ENCODE peak calls at places on chromosomes 2 and 18, in six cellular contexts. F is GM12878, X is HepG2, J is HCT116, V is SK-N-SH, G is K562. H is an unnamed sample.

GRCh38 chr18:48868468-48869466 is 82.0 kb downstream of the SMAD7 start:
- DNase-seq in J (no peak), F (peak), V (no peak), G (no peak), X (peak), H (no peak)

GRCh38 chr2:185700883-185701282 is 37.7 kb upstream of the FSIP2 start:
- DNase-seq in F (no peak), V (no peak), G (no peak), J (no peak), X (no peak), H (no peak)

GRCh38 chr2:141767051-141767450 is 363.8 kb downstream of the LRP1B start:
- DNase-seq in V (no peak), F (no peak), J (no peak), G (no peak), X (no peak), H (no peak)

GRCh38 chr18:54165450-54165849 is 59.0 kb downstream of the MBD2 start:
- DNase-seq in X (no peak), V (no peak), J (no peak), G (no peak), F (no peak), H (no peak)

GRCh38 chr2:78592547-78592946 is 433.0 kb upstream of the REG3G start:
- DNase-seq in J (no peak), X (no peak), F (no peak), G (no peak), V (no peak), H (no peak)

GRCh38 chr2:118763797-118764196 is 83.7 kb downstream of the EN1 start:
- DNase-seq in G (no peak), X (peak), J (no peak), V (peak), F (no peak), H (no peak)

GRCh38 chr2:177239934-177240600 is 24.5 kb downstream of the NFE2L2 start:
- DNase-seq in F (peak), J (no peak), X (no peak), V (no peak), G (no peak), H (peak)

GRCh38 chr2:70190086-70190412 is 770 bp downstream of the C2orf42 start:
- DNase-seq in J (no peak), V (peak), G (peak), F (no peak), X (no peak), H (no peak)

GRCh38 chr2:120108749-120109148 is 95.9 kb downstream of the EPB41L5 start:
- DNase-seq in G (no peak), V (no peak), X (no peak), F (no peak), J (no peak), H (no peak)

GRCh38 chr18:3060667-3061580 is 48.0 kb upstream of the LPIN2 start:
- DNase-seq in X (peak), J (no peak), F (no peak), V (no peak), G (no peak), H (no peak)

GRCh38 chr2:237474931-237475703 is 11.9 kb upstream of the MLPH start:
- DNase-seq in V (peak), X (peak), F (no peak), J (peak), G (peak), H (no peak)

GRCh38 chr2:151033454-151034248 is 228.0 kb downstream of the RBM43 start:
- DNase-seq in V (no peak), J (no peak), G (no peak), F (no peak), X (no peak), H (no peak)

GRCh38 chr2:234191819-234192407 is 141.4 kb downstream of the SPP2 start:
- DNase-seq in X (no peak), J (peak), V (no peak), G (no peak), F (no peak), H (no peak)

GRCh38 chr18:37471619-37472018 is 94.0 kb downstream of the CELF4 start:
- DNase-seq in F (no peak), X (no peak), V (peak), J (no peak), G (no peak), H (no peak)

GRCh38 chr18:1014951-1015627 is 110.4 kb downstream of the ADCYAP1 start:
- DNase-seq in V (no peak), G (no peak), X (no peak), F (no peak), J (no peak), H (no peak)

GRCh38 chr2:11647834-11648600 is 22.0 kb downstream of the NTSR2 start:
- DNase-seq in J (no peak), F (no peak), V (no peak), G (no peak), X (no peak), H (no peak)

GRCh38 chr2:2574401-2575184 is 243.5 kb upstream of the MYT1L start:
- DNase-seq in X (no peak), F (no peak), V (no peak), G (no peak), J (no peak), H (no peak)

GRCh38 chr2:117551858-117552257 is 262.6 kb upstream of the DDX18 start:
- DNase-seq in G (no peak), F (no peak), J (no peak), X (no peak), V (no peak), H (no peak)

GRCh38 chr2:126657146-126657635 is 1.2 kb downstream of the GYPC start:
- DNase-seq in X (no peak), J (no peak), G (peak), F (no peak), V (no peak), H (no peak)

GRCh38 chr2:133839677-133840076 is 271.4 kb upstream of the NCKAP5 start:
- DNase-seq in F (no peak), G (no peak), J (no peak), X (no peak), V (no peak), H (no peak)

GRCh38 chr2:121360566-121361300 is 75.7 kb upstream of the TFCP2L1 start:
- DNase-seq in G (no peak), V (no peak), X (no peak), F (no peak), J (no peak), H (peak)

GRCh38 chr2:65724752-65725151 is 292.4 kb upstream of the SPRED2 start:
- DNase-seq in X (no peak), G (no peak), J (no peak), V (no peak), F (no peak), H (no peak)

GRCh38 chr2:120647487-120647886 is 88.2 kb upstream of the GLI2 start:
- DNase-seq in G (no peak), F (no peak), J (peak), V (no peak), X (no peak), H (no peak)

GRCh38 chr2:17821535-17822451 is 5.5 kb downstream of the MSGN1 start:
- DNase-seq in V (no peak), J (no peak), G (no peak), X (no peak), F (no peak), H (no peak)

GRCh38 chr2:676647-677055 is 555 bp downstream of the TMEM18 start:
- DNase-seq in X (peak), G (peak), J (peak), F (peak), V (peak), H (peak)

GRCh38 chr2:28444951-28445350 is 50.9 kb upstream of the PLB1 start:
- DNase-seq in G (no peak), F (no peak), X (no peak), J (no peak), V (no peak), H (no peak)

GRCh38 chr2:14828223-14828622 is 195.7 kb downstream of the LRATD1 start:
- DNase-seq in X (no peak), V (no peak), F (no peak), G (no peak), J (no peak), H (no peak)

GRCh38 chr2:9473308-9473984 is 905 bp upstream of the IAH1 start:
- DNase-seq in X (peak), V (peak), J (no peak), F (no peak), G (no peak), H (no peak)

GRCh38 chr2:138445227-138445626 is 56.3 kb upstream of the SPOPL start:
- DNase-seq in F (no peak), G (no peak), V (peak), X (no peak), J (no peak), H (no peak)

GRCh38 chr18:46148810-46149209 is 44.6 kb downstream of the HAUS1 start:
- DNase-seq in V (peak), G (peak), F (no peak), J (no peak), X (peak), H (peak)

GRCh38 chr2:160940699-160941098 is 219.5 kb upstream of the TANK start:
- DNase-seq in F (peak), V (no peak), J (no peak), X (no peak), G (no peak), H (no peak)

GRCh38 chr2:223113161-223113560 is 61.2 kb downstream of the KCNE4 start:
- DNase-seq in X (no peak), J (no peak), F (no peak), V (no peak), G (no peak), H (no peak)

GRCh38 chr18:40159141-40160017 is 1795.7 kb upstream of the PIK3C3 start:
- DNase-seq in X (peak), J (peak), F (peak), V (peak), G (peak), H (no peak)

GRCh38 chr18:7105943-7106342 is 11.7 kb downstream of the LAMA1 start:
- DNase-seq in G (no peak), F (no peak), X (no peak), J (no peak), V (no peak), H (no peak)

GRCh38 chr18:45617284-45617683 is 2.0 kb downstream of the SLC14A2 start:
- DNase-seq in F (no peak), X (no peak), J (peak), G (no peak), V (peak), H (no peak)

GRCh38 chr2:30769891-30770462 is 37.3 kb downstream of the CAPN13 start:
- DNase-seq in J (no peak), V (no peak), F (no peak), X (no peak), G (no peak), H (no peak)

GRCh38 chr2:43133708-43134570 is 92.5 kb downstream of the ZFP36L2 start:
- DNase-seq in G (no peak), J (no peak), V (peak), F (no peak), X (no peak), H (no peak)

GRCh38 chr18:73897517-73897916 is 250.1 kb downstream of the FBXO15 start:
- DNase-seq in X (no peak), F (no peak), V (no peak), G (no peak), J (no peak), H (no peak)

GRCh38 chr18:23534276-23534675 is 31.0 kb downstream of the RMC1 start:
- DNase-seq in F (no peak), X (no peak), V (no peak), J (no peak), G (no peak), H (no peak)

DNA sequence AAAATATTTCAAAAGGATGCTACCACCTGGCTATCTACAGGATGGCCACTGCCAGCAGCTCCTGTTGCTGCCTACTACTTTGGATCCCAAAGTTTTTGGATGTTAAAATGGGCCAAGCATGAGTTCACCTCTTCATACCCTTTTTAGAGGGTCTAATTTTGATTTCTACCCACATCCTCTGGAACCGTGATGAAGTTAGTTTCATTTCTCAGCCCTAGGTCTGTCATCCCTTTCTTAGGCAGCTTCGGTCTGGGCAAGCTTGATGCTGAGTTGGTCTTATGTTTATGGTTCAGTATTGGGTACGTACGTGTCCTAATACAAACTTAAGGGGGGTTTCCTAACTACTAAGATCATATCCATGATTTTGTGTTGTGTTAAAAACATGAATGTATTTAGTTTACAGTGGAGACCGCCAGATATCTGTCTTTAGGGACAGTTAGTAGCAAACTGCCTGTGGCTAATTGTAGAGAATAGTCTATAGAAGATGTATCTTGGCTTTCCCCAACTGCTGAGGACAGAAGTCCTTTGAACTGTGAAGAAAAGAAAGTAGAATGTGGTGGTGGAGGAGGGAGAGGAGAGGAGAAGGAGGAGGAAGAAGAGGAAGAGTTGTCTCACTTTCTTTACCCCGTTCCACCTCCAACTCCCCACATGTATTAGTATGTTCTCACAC is 184.9 kb downstream of the UBE2E3 start:
- DNase-seq in V (no peak), F (no peak), G (no peak), J (no peak), X (no peak), H (no peak)
- TF ChIP-seq SIN3A in V (no peak), F (no peak), G (no peak), J (no peak), X (no peak), H (no peak)

GRCh38 chr2:129883121-129883520 is 96.3 kb upstream of the RAB6C start:
- DNase-seq in J (no peak), G (no peak), F (no peak), V (no peak), X (no peak), H (no peak)

GRCh38 chr2:129885735-129886134 is 93.7 kb upstream of the RAB6C start:
- DNase-seq in V (peak), G (peak), X (no peak), F (no peak), J (no peak), H (no peak)

GRCh38 chr2:129881786-129882396 is 97.6 kb upstream of the RAB6C start:
- DNase-seq in G (no peak), X (no peak), J (no peak), F (no peak), V (no peak), H (no peak)

GRCh38 chr2:129882476-129882875 is 97.0 kb upstream of the RAB6C start:
- DNase-seq in F (no peak), J (no peak), V (no peak), G (no peak), X (no peak), H (no peak)

DNA sequence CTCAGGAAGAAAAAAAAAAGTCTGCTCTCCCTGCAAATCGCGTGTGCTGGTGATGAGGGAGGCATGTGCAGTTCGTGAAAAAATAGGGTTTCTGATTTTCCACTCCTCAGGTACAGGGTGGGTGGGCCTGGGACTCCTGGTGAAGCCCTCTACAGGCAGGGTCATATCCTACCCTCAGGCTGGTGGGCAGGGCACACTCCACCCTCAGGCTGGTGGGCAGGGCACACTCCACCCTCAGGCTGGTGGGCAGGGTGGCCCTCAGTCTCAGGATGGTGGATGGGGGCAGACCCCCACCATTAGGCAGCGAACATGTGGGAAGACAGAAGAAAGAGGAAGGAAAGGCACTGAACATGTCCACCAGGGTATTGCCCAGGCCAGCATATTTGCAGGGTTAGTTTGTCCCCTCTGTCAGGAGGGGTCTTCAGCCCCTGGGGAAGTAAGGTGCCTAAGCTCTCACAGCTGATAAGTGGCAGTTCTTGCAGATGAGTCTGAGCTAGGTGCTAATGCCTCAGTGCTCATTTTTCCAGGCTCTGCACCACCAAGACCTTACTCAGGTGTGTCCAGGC is 95.2 kb upstream of the RAB6C start:
- DNase-seq in F (no peak), G (no peak), J (no peak), X (no peak), V (no peak), H (no peak)
- H3K27ac ChIP-seq in F (no peak), G (no peak), J (no peak), X (no peak), V (no peak), H (no peak)

DNA sequence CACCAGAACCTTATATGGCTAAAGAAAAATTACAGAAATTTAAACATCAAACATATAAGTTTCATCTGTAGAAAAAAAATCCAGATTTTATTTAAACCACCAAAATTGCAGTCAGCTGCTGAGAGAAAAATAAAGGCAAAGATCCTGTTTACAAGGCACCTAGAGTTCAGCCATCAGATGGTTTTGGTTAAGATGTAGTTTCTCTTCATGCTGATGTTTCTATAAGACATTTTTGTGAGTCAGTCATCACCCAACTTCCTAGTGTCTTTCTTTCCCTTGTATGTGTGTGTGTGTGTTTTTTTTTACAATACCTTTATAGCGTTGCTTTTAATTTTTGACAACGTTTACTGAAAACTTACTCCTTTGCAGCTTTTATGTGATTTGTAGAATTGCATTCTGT is 26.1 kb upstream of the MMADHC start:
- DNase-seq in J (no peak), X (no peak), V (no peak), F (no peak), G (no peak), H (no peak)
- TF ChIP-seq REST in J (no peak), X (no peak), V (no peak), F (no peak), G (no peak), H (no peak)

GRCh38 chr18:10070581-10071000 is 156.8 kb downstream of the VAPA start:
- DNase-seq in F (no peak), V (no peak), J (no peak), G (no peak), X (no peak), H (no peak)
- TF ChIP-seq SIN3A in F (no peak), V (no peak), J (no peak), G (no peak), X (no peak), H (no peak)

GRCh38 chr2:45115181-45115580 is 105.9 kb upstream of the SIX2 start:
- DNase-seq in V (no peak), G (no peak), J (no peak), X (no peak), F (no peak), H (no peak)

GRCh38 chr2:45119038-45119437 is 109.8 kb upstream of the SIX2 start:
- DNase-seq in G (no peak), F (no peak), X (peak), J (no peak), V (no peak), H (peak)

GRCh38 chr2:45114221-45114955 is 105.1 kb upstream of the SIX2 start:
- DNase-seq in X (no peak), J (no peak), F (no peak), G (no peak), V (no peak), H (no peak)

GRCh38 chr2:45119855-45120254 is 110.6 kb upstream of the SIX2 start:
- DNase-seq in G (no peak), X (no peak), J (no peak), V (no peak), F (no peak), H (peak)

DNA sequence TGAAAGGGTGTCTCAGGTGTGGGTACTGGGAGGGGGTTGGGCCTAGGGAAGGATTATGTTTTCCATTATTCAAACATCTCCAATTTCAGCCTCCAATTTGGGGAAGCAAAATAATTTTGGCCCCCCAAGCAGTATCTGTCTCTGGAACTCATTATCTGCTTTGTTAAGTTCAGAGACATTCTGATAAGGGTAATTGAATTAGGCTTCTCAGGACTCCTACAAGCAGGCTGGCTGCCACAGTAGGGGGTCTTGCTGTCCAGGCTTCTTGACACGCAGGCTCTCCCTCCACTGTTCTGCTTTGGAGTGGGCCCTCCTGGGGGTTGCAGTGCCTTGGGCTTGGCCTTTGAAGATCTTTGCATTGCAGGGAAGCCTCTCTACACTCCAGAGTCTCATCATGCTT is 108.1 kb upstream of the SIX2 start:
- DNase-seq in X (no peak), V (peak), F (no peak), J (no peak), G (no peak), H (no peak)
- H3K27ac ChIP-seq in X (no peak), V (no peak), F (no peak), J (no peak), G (no peak), H (no peak)

GRCh38 chr2:85326946-85327756 is 638 bp downstream of the TGOLN2 start:
- DNase-seq in J (no peak), X (no peak), V (no peak), F (no peak), G (peak), H (no peak)

GRCh38 chr2:85325466-85325811 is 2.4 kb downstream of the TGOLN2 start:
- DNase-seq in X (no peak), F (no peak), J (no peak), V (no peak), G (no peak), H (no peak)

GRCh38 chr2:85327757-85328617 is at the start of gene TGOLN2:
- DNase-seq in V (peak), J (peak), G (peak), X (peak), F (peak), H (peak)

GRCh38 chr2:85324639-85325465 is 2.9 kb downstream of the TGOLN2 start:
- DNase-seq in J (no peak), V (no peak), F (no peak), X (peak), G (no peak), H (no peak)

DNA sequence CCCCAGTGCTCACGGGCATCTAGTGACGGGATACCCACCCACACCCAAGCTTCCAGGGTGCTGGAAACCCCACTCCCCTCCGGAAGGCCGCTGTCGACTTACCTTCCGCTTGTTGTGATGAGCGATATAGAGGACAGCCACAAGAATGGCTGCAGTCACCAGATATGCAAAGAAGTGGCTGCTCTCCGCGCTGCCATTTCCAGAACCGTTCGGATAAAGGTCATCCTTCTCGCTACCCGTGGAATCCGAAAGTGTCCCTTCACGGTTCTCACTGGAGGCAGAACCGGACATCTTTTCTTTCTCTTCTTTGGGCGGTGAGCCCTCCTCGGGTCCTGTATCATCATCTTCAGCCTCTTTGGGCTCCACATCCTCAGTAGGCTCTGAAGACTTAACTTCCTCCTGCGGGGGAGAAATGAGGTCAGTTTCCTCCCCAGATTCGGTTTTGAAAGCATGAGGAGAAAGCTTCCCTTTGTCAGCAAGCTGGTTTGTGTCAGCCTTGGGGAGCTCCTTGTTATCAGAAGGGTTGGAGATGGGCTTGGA is 1.3 kb downstream of the TGOLN2 start:
- DNase-seq in F (no peak), G (peak), X (peak), V (no peak), J (no peak), H (no peak)
- TF ChIP-seq REST in F (no peak), G (no peak), X (no peak), V (no peak), J (no peak), H (no peak)

H was measured in Panc1.